ENCODE peak calls at places on chromosomes 3 and 15, in four cellular contexts. G is cardiac fibroblast, W is adrenal gland, K is stomach. I is an unnamed sample.

GRCh38 chr3:146159616-146160232 is 1.3 kb downstream of the PLOD2 start:
- DNase-seq in G (no peak), W (no peak), K (no peak), I (no peak)

GRCh38 chr3:186432189-186432588 is 70.2 kb upstream of the DGKG start:
- DNase-seq in G (no peak), W (no peak), K (no peak), I (no peak)

GRCh38 chr15:78804391-78804792 is 6.9 kb downstream of the ADAMTS7 start:
- DNase-seq in G (no peak), W (no peak), K (no peak), I (no peak)

GRCh38 chr3:8954938-8955763 is 8.1 kb downstream of the RAD18 start:
- DNase-seq in G (no peak), W (no peak), K (no peak), I (no peak)

GRCh38 chr15:88247914-88248313 is 8.6 kb downstream of the NTRK3 start:
- DNase-seq in G (no peak), W (no peak), K (no peak), I (no peak)

GRCh38 chr3:94420941-94421340 is 358.1 kb downstream of the NSUN3 start:
- DNase-seq in G (peak; percentile 54), W (no peak), K (no peak), I (no peak)

GRCh38 chr3:55860040-55860439 is 372.9 kb upstream of the WNT5A start:
- DNase-seq in G (no peak), W (no peak), K (no peak), I (no peak)

GRCh38 chr3:98482717-98483482 is 14.6 kb upstream of the OR5K2 start:
- DNase-seq in G (no peak), W (no peak), K (no peak), I (peak; percentile 35)

GRCh38 chr3:68116580-68116979 is 462.2 kb upstream of the SUCLG2 start:
- DNase-seq in G (no peak), W (no peak), K (no peak), I (no peak)

GRCh38 chr15:45023659-45024320 is 795 bp downstream of the SORD start:
- DNase-seq in G (peak; percentile 13), W (peak; percentile 42), K (no peak), I (no peak)

GRCh38 chr3:49020335-49021212 is 1.3 kb upstream of the NDUFAF3 start:
- DNase-seq in G (no peak), W (peak; percentile 54), K (peak; percentile 75), I (peak; percentile 47)

GRCh38 chr15:85073556-85074194 is 92.0 kb downstream of the PDE8A start:
- DNase-seq in G (peak; percentile 17), W (no peak), K (no peak), I (no peak)

GRCh38 chr15:83436513-83437158 is 10.5 kb upstream of the SH3GL3 start:
- DNase-seq in G (peak; percentile 75), W (no peak), K (no peak), I (peak; percentile 25)

GRCh38 chr15:57820119-57820518 is 113.6 kb downstream of the POLR2M start:
- DNase-seq in G (peak; percentile 32), W (no peak), K (no peak), I (no peak)

GRCh38 chr3:176690470-176690869 is 506.8 kb downstream of the TBL1XR1 start:
- DNase-seq in G (no peak), W (peak; percentile 51), K (no peak), I (no peak)

GRCh38 chr3:156676467-156677119 is 2.2 kb downstream of the TIPARP start:
- DNase-seq in G (peak; percentile 60), W (no peak), K (no peak), I (peak; percentile 43)

GRCh38 chr15:68421798-68422402 is 10.1 kb downstream of the ITGA11 start:
- DNase-seq in G (no peak), W (no peak), K (no peak), I (no peak)

GRCh38 chr3:12300137-12300536 is 11.3 kb downstream of the PPARG start:
- DNase-seq in G (peak; percentile 38), W (no peak), K (no peak), I (peak; percentile 18)

GRCh38 chr15:79953951-79954444 is 17.0 kb downstream of the BCL2A1 start:
- DNase-seq in G (no peak), W (no peak), K (no peak), I (no peak)

GRCh38 chr15:31367730-31368344 is 41.2 kb downstream of the KLF13 start:
- DNase-seq in G (no peak), W (no peak), K (no peak), I (no peak)

GRCh38 chr3:17755836-17756235 is 13.4 kb upstream of the TBC1D5 start:
- DNase-seq in G (no peak), W (no peak), K (no peak), I (no peak)

GRCh38 chr3:175743733-175744400 is 884.7 kb downstream of the NAALADL2 start:
- DNase-seq in G (peak; percentile 72), W (no peak), K (no peak), I (no peak)

GRCh38 chr3:3129579-3129978 is 2.8 kb downstream of the TRNT1 start:
- DNase-seq in G (no peak), W (no peak), K (no peak), I (no peak)

GRCh38 chr15:62565620-62566019 is 400.5 kb upstream of the C2CD4B start:
- DNase-seq in G (no peak), W (no peak), K (no peak), I (no peak)

GRCh38 chr3:81864273-81864672 is 102.8 kb upstream of the GBE1 start:
- DNase-seq in G (no peak), W (no peak), K (no peak), I (no peak)

GRCh38 chr15:45130291-45131000 is 652 bp downstream of the DUOX1 start:
- DNase-seq in G (no peak), W (no peak), K (no peak), I (no peak)

GRCh38 chr3:37987751-37988179 is 2.8 kb upstream of the VILL start:
- DNase-seq in G (peak; percentile 27), W (peak; percentile 7), K (peak; percentile 64), I (no peak)

GRCh38 chr3:134722899-134723484 is 72.1 kb upstream of the EPHB1 start:
- DNase-seq in G (no peak), W (no peak), K (no peak), I (no peak)

GRCh38 chr3:195542261-195542660 is 864 bp downstream of the PPP1R2 start:
- DNase-seq in G (peak; percentile 30), W (no peak), K (no peak), I (no peak)

GRCh38 chr3:129593230-129593594 is 13.3 kb downstream of the PLXND1 start:
- DNase-seq in G (no peak), W (no peak), K (no peak), I (no peak)

GRCh38 chr3:11982341-11982948 is 21.7 kb upstream of the SYN2 start:
- DNase-seq in G (no peak), W (no peak), K (no peak), I (no peak)

GRCh38 chr3:121800906-121801305 is 34.0 kb downstream of the IQCB1 start:
- DNase-seq in G (no peak), W (no peak), K (no peak), I (no peak)

GRCh38 chr3:49465269-49466034 is 4.6 kb upstream of the DAG1 start:
- DNase-seq in G (no peak), W (peak; percentile 75), K (peak; percentile 72), I (peak; percentile 72)

GRCh38 chr15:95169701-95170459 is 938.5 kb downstream of the MCTP2 start:
- DNase-seq in G (no peak), W (peak; percentile 16), K (peak; percentile 28), I (no peak)

GRCh38 chr3:54670269-54671000 is 257.4 kb downstream of the LRTM1 start:
- DNase-seq in G (no peak), W (no peak), K (no peak), I (no peak)

GRCh38 chr15:100043069-100043641 is 298.6 kb downstream of the ADAMTS17 start:
- DNase-seq in G (peak; percentile 74), W (peak; percentile 75), K (no peak), I (peak; percentile 25)

GRCh38 chr3:36175916-36176461 is 204.3 kb upstream of the STAC start:
- DNase-seq in G (no peak), W (no peak), K (no peak), I (no peak)

GRCh38 chr15:31487811-31488436 is 161.3 kb downstream of the KLF13 start:
- DNase-seq in G (peak; percentile 88), W (no peak), K (peak; percentile 22), I (no peak)

GRCh38 chr3:90080988-90081387 is 973.6 kb downstream of the EPHA3 start:
- DNase-seq in G (no peak), W (no peak), K (no peak), I (no peak)

DNA sequence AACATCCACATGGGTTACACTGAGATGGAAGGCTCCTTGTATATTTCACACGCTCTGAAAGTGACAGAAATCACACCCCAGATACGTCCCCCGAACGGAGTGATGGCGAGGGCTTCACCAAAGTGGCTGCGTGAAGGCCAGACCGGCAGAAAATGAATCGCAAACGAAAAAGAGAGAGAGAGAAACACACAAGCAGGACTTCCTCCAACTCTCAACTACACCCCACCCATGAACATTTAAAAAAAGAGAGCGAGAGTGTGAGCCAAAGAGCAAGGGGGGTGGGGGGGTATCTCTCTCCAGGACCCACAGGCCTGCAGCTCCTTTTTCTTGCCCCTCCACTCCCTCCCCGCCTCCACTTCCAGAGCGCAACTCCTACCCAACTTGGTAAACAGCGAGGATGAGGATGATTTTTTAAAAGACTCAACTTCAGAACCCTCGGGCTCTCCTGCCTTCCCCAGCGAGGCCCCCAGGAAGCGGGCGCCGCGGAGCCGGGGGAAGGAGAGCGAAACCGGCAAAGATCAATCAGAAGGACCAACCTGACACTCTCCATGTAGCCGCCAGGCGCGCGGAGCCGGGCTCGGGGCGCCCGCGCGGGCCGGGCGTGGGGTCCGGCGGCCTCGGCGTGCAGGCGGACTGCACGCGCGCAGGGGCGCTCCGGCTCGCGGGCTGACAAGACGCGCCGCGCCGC is 519.1 kb downstream of the FOXP1 start:
- DNase-seq in G (peak; percentile 76), W (peak; percentile 21), K (peak; percentile 57), I (peak; percentile 61)
- TF ChIP-seq CTCF in G (no peak), W (peak; percentile 10), K (no peak), I (no peak)

DNA sequence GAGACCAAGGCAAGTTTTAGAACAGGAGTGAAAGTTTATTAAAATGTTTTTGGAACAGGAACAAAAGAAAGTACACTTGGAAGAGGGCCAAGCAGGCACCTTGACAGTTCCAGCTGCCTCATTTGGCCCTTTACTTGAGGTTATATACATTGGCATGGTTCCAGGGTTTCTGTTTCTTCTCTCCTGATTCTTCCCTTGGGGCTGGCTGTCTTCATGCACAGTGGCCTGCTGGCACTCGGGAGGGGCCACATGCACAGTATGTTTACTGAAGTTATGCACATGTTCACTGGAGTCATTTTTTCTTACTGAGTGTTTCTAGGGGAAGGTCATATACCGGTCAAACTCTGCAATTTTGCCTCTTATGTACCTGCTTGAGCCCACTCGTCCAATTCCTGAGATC is 418.2 kb downstream of the EPHA6 start:
- DNase-seq in G (no peak), W (no peak), K (peak; percentile 25), I (peak; percentile 50)
- TF ChIP-seq CTCF in G (no peak), W (no peak), K (no peak), I (no peak)

DNA sequence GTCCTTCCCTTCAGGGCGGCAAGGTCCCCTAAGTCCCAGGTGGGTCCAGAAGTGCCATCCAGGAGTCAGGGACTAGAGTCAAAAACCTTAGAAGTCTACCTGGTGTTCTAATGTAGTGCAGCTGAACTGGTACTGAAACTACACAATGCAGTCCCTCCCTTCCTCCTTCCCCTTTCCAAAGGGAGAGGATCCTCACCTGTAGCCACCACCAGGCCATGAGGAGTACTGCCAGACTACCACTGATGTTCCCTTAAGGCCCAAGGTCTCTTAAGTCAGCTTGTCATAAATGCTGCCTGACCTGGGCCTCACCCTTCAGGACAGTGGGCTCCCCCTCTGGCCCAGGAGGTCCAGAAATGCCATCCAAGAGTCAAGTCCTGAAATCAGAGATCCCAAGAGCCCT is 98.9 kb downstream of the ULK4 start:
- DNase-seq in G (no peak), W (no peak), K (no peak), I (peak; percentile 18)
- TF ChIP-seq CTCF in G (peak; percentile 17), W (no peak), K (no peak), I (no peak)

GRCh38 chr15:28098766-28099554 is at the start of gene OCA2:
- DNase-seq in G (peak; percentile 17), W (no peak), K (peak; percentile 61), I (no peak)
- TF ChIP-seq CTCF in G (no peak), W (no peak), K (no peak), I (no peak)

I was measured in Calu3.